ENCODE peak calls at places on chromosomes 7 and 10, in ten cellular contexts. Z, W, Y, J, E, A, U, L, I and K are unnamed samples.

GRCh38 chr10:99528867-99529285 is 3.9 kb upstream of the NKX2-3 start:
- DNase-seq in Z (no peak), W (no peak), Y (no peak), J (no peak), E (no peak), A (no peak), U (no peak), L (no peak), I (no peak), K (no peak)

GRCh38 chr10:52701647-52702046 is 70.9 kb downstream of the MBL2 start:
- DNase-seq in Z (no peak), W (no peak), Y (no peak), J (no peak), E (no peak), A (no peak), U (no peak), L (no peak), I (no peak), K (no peak)

GRCh38 chr10:102657984-102658724 is 13.9 kb downstream of the TRIM8 start:
- DNase-seq in Z (peak; percentile 75), W (no peak), Y (no peak), J (no peak), E (peak; percentile 70), A (peak; percentile 86), U (peak; percentile 76), L (peak; percentile 92), I (no peak), K (no peak)

GRCh38 chr10:76336213-76336963 is 905.0 kb downstream of the LRMDA start:
- DNase-seq in Z (peak; percentile 73), W (no peak), Y (no peak), J (no peak), E (peak; percentile 21), A (no peak), U (no peak), L (no peak), I (no peak), K (no peak)

GRCh38 chr10:70337201-70337651 is 45.2 kb downstream of the LRRC20 start:
- DNase-seq in Z (peak; percentile 36), W (no peak), Y (no peak), J (no peak), E (peak; percentile 4), A (no peak), U (peak; percentile 63), L (no peak), I (no peak), K (no peak)

GRCh38 chr7:101410743-101411476 is 48.2 kb downstream of the COL26A1 start:
- DNase-seq in Z (no peak), W (no peak), Y (peak; percentile 27), J (peak; percentile 54), E (peak; percentile 19), A (peak; percentile 23), U (no peak), L (peak; percentile 41), I (peak; percentile 92), K (no peak)

GRCh38 chr10:60394444-60394843 is 4.8 kb upstream of the ANK3 start:
- DNase-seq in Z (no peak), W (no peak), Y (no peak), J (no peak), E (no peak), A (no peak), U (no peak), L (no peak), I (no peak), K (no peak)

GRCh38 chr7:47651355-47652317 is 69.7 kb upstream of the TNS3 start:
- DNase-seq in Z (no peak), W (no peak), Y (no peak), J (no peak), E (no peak), A (no peak), U (no peak), L (no peak), I (no peak), K (no peak)

GRCh38 chr10:17001961-17002749 is 127.5 kb downstream of the CUBN start:
- DNase-seq in Z (no peak), W (no peak), Y (no peak), J (no peak), E (peak; percentile 33), A (peak; percentile 25), U (no peak), L (no peak), I (no peak), K (no peak)

GRCh38 chr10:17004801-17005380 is 124.7 kb downstream of the CUBN start:
- DNase-seq in Z (no peak), W (no peak), Y (no peak), J (no peak), E (no peak), A (no peak), U (no peak), L (no peak), I (no peak), K (no peak)

GRCh38 chr10:17003151-17003550 is 126.5 kb downstream of the CUBN start:
- DNase-seq in Z (no peak), W (no peak), Y (no peak), J (no peak), E (no peak), A (no peak), U (no peak), L (no peak), I (peak; percentile 51), K (no peak)

GRCh38 chr10:17005621-17006566 is 123.7 kb downstream of the CUBN start:
- DNase-seq in Z (no peak), W (no peak), Y (no peak), J (no peak), E (no peak), A (no peak), U (no peak), L (no peak), I (no peak), K (no peak)

GRCh38 chr10:17003666-17004065 is 125.9 kb downstream of the CUBN start:
- DNase-seq in Z (no peak), W (no peak), Y (no peak), J (no peak), E (no peak), A (no peak), U (no peak), L (no peak), I (no peak), K (no peak)
- TF ChIP-seq POLR2A in Z (no peak), W (no peak), Y (no peak), J (no peak), E (no peak), A (no peak), U (no peak), L (no peak), I (no peak), K (no peak)

GRCh38 chr10:32295027-32295426 is 51.9 kb downstream of the EPC1 start:
- DNase-seq in Z (no peak), W (no peak), Y (no peak), J (no peak), E (no peak), A (no peak), U (no peak), L (no peak), I (no peak), K (no peak)

GRCh38 chr10:32298066-32298812 is 48.7 kb downstream of the EPC1 start:
- DNase-seq in Z (no peak), W (no peak), Y (peak; percentile 13), J (no peak), E (no peak), A (no peak), U (no peak), L (no peak), I (no peak), K (no peak)

DNA sequence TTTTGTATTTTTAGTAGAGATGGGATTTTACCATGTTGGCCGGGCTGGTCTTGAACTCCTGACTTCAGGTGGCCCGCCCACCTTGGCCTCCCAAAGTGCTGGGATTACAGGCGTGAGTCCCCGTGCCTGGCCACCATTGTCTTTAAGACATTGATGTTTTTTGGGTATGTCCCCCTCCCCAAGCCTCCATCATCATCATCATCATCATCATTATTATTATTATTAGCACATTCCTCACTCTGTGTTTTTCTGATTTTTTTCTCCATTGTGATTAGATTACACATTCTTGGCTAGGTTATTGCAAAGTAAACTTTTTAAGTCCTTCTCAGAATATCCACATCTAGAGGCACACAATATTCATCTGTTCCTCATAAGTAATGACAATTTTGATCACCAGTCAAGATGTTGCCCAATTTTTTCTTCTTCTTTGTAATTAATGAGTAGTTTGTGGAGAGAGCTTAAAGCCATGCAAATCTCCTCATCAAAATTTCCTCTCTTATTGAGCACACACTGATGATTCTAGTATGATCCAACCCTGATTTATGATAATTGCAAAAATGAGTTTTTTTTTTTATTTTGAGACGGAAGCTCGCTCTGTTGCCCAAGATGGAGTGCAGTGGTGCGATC is 47.5 kb downstream of the EPC1 start:
- DNase-seq in Z (no peak), W (no peak), Y (no peak), J (no peak), E (no peak), A (no peak), U (no peak), L (no peak), I (no peak), K (no peak)
- TF ChIP-seq POLR2AphosphoS5 in Z (no peak), W (no peak), Y (no peak), J (no peak), E (no peak), A (no peak), U (no peak), L (no peak), I (no peak), K (no peak)

DNA sequence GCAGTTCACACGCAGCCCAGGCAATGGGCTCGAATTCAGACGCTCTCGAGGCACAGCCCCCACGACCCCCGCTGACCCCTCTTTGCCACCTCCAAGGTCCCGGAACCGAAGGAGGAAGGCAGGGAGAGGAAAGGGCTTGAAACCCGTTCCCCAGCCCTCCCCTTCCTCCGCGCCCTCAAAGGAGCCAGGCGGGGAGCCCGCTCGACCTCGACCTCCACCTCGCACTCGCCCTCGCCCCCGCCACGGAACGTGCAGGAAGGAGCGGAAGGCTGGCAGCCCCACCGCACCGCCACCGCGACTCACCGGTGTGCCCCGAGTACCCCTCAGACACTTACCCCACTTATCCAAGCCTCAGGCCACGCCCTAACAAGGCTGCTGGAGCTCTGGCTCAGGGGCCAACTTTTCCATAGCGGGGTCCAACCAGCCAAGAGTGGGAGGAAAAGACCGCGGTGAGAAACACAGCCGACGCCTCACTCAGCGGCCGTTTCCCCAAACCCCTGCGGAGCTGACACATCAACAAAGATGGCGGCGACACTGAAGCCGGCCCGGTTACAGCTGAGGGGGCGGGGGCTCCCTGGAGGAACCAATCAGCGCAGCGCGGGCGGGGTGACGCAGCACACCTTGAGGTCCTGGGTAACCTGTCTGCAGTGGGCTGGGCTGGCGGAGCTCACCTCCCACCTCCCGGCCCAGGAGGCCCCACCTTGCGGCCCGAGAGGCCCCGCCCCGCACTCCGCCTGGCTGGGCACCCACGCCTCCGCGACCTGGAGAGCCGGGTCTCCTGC is at the start of gene CCDC186:
- DNase-seq in Z (peak; percentile 96), W (peak; percentile 79), Y (peak; percentile 97), J (peak; percentile 90), E (peak; percentile 99), A (peak; percentile 99), U (peak; percentile 99), L (peak; percentile 99), I (peak; percentile 94), K (peak; percentile 97)
- TF ChIP-seq POLR2A in Z (peak; percentile 22), W (peak; percentile 96), Y (peak; percentile 44), J (peak; percentile 83), E (peak; percentile 87), A (peak; percentile 88), U (peak; percentile 58), L (no peak), I (peak; percentile 82), K (peak; percentile 21)

GRCh38 chr7:73727963-73728362 is 8.5 kb upstream of the STX1A start:
- DNase-seq in Z (no peak), W (no peak), Y (no peak), J (no peak), E (no peak), A (no peak), U (no peak), L (no peak), I (no peak), K (no peak)

GRCh38 chr7:73728551-73728950 is 9.1 kb upstream of the STX1A start:
- DNase-seq in Z (no peak), W (no peak), Y (no peak), J (no peak), E (no peak), A (no peak), U (no peak), L (no peak), I (no peak), K (no peak)

GRCh38 chr7:73723813-73724212 is 4.3 kb upstream of the STX1A start:
- DNase-seq in Z (no peak), W (no peak), Y (no peak), J (no peak), E (no peak), A (no peak), U (no peak), L (no peak), I (no peak), K (no peak)

GRCh38 chr7:73722785-73723184 is 3.3 kb upstream of the STX1A start:
- DNase-seq in Z (no peak), W (no peak), Y (no peak), J (no peak), E (no peak), A (no peak), U (no peak), L (no peak), I (no peak), K (no peak)

DNA sequence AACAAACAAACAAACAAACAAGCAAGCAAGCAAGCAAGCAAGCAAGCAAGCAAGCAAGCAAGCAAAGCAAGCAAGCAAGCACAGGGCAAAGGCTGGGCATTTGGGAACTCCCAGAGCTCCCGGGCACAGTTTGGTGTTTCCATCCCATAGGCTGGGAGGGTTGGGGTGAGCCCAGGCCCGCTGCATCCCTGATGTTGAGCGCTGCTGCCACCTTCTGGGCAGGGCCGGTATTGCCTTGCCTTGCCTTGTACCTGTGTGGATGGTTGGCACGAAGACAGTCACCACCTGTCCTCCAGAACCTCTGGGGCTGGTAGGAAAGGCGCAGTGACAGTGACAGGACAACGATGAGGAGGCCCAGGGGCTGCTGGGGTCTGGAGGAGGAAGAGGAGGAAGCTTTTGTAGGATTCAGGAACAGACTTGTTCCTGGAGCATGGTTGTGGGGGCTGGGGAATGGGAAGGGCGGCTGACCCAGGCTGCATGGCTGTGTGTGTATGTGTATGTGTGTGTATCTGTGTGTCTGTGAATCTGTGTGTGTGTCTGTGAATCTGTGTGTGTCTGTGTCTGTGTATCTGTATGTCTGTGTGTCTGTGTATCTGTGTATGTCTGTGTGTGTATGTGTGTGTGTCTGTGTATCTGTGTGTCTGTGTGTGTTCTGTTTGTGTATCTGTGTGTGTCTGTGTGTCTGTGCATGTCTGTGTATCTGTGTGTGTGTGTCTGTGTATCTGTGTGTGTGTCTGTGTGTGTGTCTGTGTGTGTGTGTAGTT is 6.4 kb upstream of the STX1A start:
- DNase-seq in Z (peak; percentile 92), W (no peak), Y (peak; percentile 73), J (no peak), E (peak; percentile 95), A (peak; percentile 91), U (peak; percentile 96), L (peak; percentile 96), I (peak; percentile 87), K (peak; percentile 94)
- TF ChIP-seq POLR2AphosphoS5 in Z (no peak), W (no peak), Y (no peak), J (no peak), E (no peak), A (peak; percentile 71), U (no peak), L (peak; percentile 33), I (no peak), K (no peak)